ENCODE peak calls at places on chromosomes 6 and 20, in four cellular contexts. I is A549, E is K562, L is HepG2. P is an unnamed sample.

GRCh38 chr6:131831392-131831791 is 23.6 kb downstream of the ENPP1 start:
- DNase-seq in I (no peak), E (no peak), L (no peak), P (no peak)

GRCh38 chr20:8640461-8640860 is 428.4 kb upstream of the PLCB4 start:
- DNase-seq in I (no peak), E (no peak), L (no peak), P (no peak)

GRCh38 chr6:43375693-43376092 is 6.2 kb upstream of the ZNF318 start:
- DNase-seq in I (no peak), E (no peak), L (no peak), P (no peak)

GRCh38 chr6:5493806-5494205 is 232.5 kb downstream of the FARS2 start:
- DNase-seq in I (no peak), E (no peak), L (no peak), P (no peak)

GRCh38 chr20:18288748-18289705 is 700 bp downstream of the ZNF133 start:
- DNase-seq in I (no peak), E (peak; percentile 8), L (peak; percentile 42), P (no peak)

GRCh38 chr20:51732454-51732791 is 35.8 kb downstream of the ATP9A start:
- DNase-seq in I (no peak), E (no peak), L (no peak), P (no peak)

GRCh38 chr20:23293689-23294088 is 56.9 kb upstream of the NXT1 start:
- DNase-seq in I (no peak), E (no peak), L (no peak), P (no peak)

GRCh38 chr6:37309059-37309458 is 44.7 kb upstream of the RNF8 start:
- DNase-seq in I (no peak), E (no peak), L (no peak), P (no peak)

GRCh38 chr6:64497634-64498033 is 862.0 kb downstream of the PHF3 start:
- DNase-seq in I (no peak), E (no peak), L (no peak), P (no peak)

GRCh38 chr20:40564997-40565680 is 123.9 kb downstream of the MAFB start:
- DNase-seq in I (peak; percentile 38), E (peak; percentile 14), L (no peak), P (no peak)

GRCh38 chr6:32176476-32177181 is 745 bp upstream of the AGPAT1 start:
- DNase-seq in I (peak; percentile 51), E (peak; percentile 33), L (no peak), P (no peak)

GRCh38 chr20:6769953-6770831 is 2.7 kb downstream of the BMP2 start:
- DNase-seq in I (no peak), E (no peak), L (no peak), P (peak; percentile 73)

GRCh38 chr6:46437671-46438221 is 53.5 kb downstream of the RCAN2 start:
- DNase-seq in I (no peak), E (no peak), L (no peak), P (no peak)

GRCh38 chr6:106094964-106095335 is 8.8 kb downstream of the PRDM1 start:
- DNase-seq in I (no peak), E (no peak), L (no peak), P (no peak)

GRCh38 chr20:54123587-54124180 is 50.1 kb downstream of the CYP24A1 start:
- DNase-seq in I (peak; percentile 100), E (no peak), L (peak; percentile 100), P (peak; percentile 51)

GRCh38 chr6:75301537-75301936 is 16.9 kb upstream of the TMEM30A start:
- DNase-seq in I (no peak), E (no peak), L (no peak), P (no peak)

GRCh38 chr6:44000164-44000842 is 126.9 kb downstream of the MRPL14 start:
- DNase-seq in I (no peak), E (peak; percentile 47), L (no peak), P (no peak)

GRCh38 chr6:67201563-67201962 is 1433.5 kb upstream of the ADGRB3 start:
- DNase-seq in I (no peak), E (no peak), L (no peak), P (no peak)

GRCh38 chr6:167733740-167734661 is 92.7 kb upstream of the AFDN start:
- DNase-seq in I (no peak), E (no peak), L (peak; percentile 99), P (no peak)

GRCh38 chr6:87197547-87197946 is 42.2 kb downstream of the ZNF292 start:
- DNase-seq in I (no peak), E (no peak), L (no peak), P (no peak)

GRCh38 chr6:158849899-158850806 is 31.0 kb upstream of the EZR start:
- DNase-seq in I (peak; percentile 97), E (peak; percentile 73), L (peak; percentile 84), P (no peak)

GRCh38 chr6:96582457-96582856 is 19.5 kb downstream of the FHL5 start:
- DNase-seq in I (no peak), E (no peak), L (no peak), P (no peak)
- TF ChIP-seq RNF2 in I (no peak), E (no peak), L (no peak), P (no peak)

GRCh38 chr6:7165002-7165735 is 57.4 kb downstream of the RREB1 start:
- DNase-seq in I (no peak), E (peak; percentile 92), L (peak; percentile 94), P (no peak)
- TF ChIP-seq KDM1A in I (no peak), E (peak; percentile 100), L (peak; percentile 13), P (no peak)

GRCh38 chr20:37348643-37349516 is 2.9 kb downstream of the SRC start:
- DNase-seq in I (no peak), E (no peak), L (no peak), P (no peak)

GRCh38 chr20:37351689-37352610 is 6.0 kb downstream of the SRC start:
- DNase-seq in I (no peak), E (no peak), L (no peak), P (no peak)

GRCh38 chr20:37347891-37348642 is 2.1 kb downstream of the SRC start:
- DNase-seq in I (no peak), E (no peak), L (no peak), P (no peak)

GRCh38 chr20:37350655-37351574 is 5.0 kb downstream of the SRC start:
- DNase-seq in I (no peak), E (no peak), L (no peak), P (no peak)

DNA sequence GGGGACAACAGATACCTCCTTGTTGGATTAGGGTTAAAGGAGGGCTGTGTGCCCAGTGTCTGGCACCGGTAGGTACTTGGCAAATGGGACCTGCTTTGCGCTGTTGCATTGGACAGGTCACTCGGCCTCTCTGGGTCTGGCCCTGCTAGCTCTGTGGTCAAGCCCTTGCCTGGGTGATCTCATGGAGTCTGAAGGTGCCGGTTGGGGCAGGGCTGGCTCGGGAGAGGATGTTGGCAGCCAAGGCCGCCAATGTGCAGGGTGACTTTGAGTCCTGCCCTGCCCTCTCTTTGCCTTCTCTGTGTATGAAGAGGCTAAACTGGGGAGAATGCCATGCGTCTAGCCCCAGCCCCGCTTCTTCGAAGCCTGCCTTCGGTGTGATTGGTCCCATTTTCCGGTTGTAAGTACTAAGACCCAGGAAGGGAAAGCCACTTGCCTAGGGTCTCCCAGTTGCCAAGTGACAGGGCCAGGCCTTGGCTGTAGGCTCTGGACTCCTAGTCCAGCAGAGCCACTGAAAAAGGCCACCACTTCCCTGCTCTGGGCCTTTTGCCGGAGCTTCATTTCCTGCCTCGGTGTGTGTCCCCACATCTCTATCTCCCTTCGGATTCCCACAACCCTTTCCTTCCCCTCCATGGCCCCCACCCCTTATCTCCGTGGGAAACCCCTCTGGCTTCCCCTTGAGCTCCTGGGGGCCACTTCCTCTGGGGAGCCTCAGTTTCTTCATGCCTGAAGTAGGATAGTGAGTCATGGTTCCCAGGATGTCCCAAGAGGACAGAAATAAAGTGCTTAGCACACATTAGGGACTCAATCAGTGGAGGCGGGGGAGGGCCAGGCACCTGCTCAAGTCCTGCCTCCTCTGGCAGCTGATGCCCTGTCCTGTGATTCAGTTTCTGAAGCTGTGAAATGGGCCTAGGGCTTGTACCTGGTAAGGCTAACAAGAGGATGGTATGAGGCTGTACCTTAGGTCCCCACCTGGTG is 3.9 kb downstream of the SRC start:
- DNase-seq in I (peak; percentile 44), E (no peak), L (no peak), P (no peak)
- TF ChIP-seq RNF2 in I (no peak), E (no peak), L (no peak), P (no peak)

DNA sequence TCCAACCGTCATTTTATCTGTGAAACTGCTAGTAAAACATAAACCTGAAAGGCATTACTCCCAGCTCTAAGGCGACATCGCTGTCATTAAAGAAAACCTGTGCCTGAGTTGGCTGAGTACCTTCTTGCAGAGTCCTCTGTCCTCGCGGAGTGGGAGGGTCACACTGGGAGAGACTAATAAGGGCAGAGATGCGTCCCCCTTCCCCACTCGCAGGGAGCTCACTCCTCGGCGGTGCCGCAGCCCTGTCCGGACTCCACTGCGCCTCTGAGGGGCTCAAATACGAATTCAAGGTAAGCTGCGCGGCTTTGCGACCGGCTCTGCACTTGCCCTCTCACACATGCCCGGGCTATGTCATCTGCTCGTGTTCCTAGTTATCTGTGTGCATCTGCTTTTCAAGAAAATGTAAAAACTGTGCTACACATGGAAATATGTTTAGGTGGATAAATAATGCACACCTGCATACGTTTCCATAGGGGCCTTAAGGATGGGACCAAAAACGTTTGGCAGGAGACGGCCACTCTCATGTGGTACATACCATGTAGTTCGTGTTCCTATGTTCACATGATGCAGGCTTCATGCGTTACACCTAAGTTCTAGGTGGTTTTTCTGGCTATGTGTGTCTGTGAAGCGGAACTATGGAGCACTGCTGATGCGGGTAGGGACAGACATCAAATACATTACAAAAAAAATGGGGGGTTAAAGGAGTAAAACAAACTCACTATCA is at the start of gene COL19A1:
- DNase-seq in I (no peak), E (no peak), L (no peak), P (peak; percentile 60)
- TF ChIP-seq KDM1A in I (no peak), E (no peak), L (no peak), P (no peak)

GRCh38 chr6:93916716-93917115 is 497.4 kb upstream of the EPHA7 start:
- DNase-seq in I (no peak), E (no peak), L (no peak), P (no peak)
- TF ChIP-seq RNF2 in I (no peak), E (no peak), L (no peak), P (no peak)